ENCODE peak calls at places on chromosomes 7 and 10, in seven cellular contexts. P is neural crest cell, Z is lower leg skin, C is AG04450, O is IMR-90, H is astrocyte, I is astrocyte of the spinal cord. G is an unnamed sample.

GRCh38 chr7:154743211-154743610 is 259.7 kb downstream of the PAXIP1 start:
- DNase-seq in P (no peak), Z (peak), O (no peak), H (no peak), I (no peak), C (no peak), G (no peak)

GRCh38 chr10:71209324-71210030 is 2.9 kb upstream of the UNC5B start:
- DNase-seq in P (no peak), C (no peak), H (no peak), I (no peak), Z (peak), O (no peak), G (no peak)

GRCh38 chr10:70931168-70931805 is 42.9 kb upstream of the PCBD1 start:
- DNase-seq in O (peak), I (peak), Z (no peak), H (peak), C (no peak), P (no peak), G (no peak)

GRCh38 chr7:149316606-149317005 is 54.6 kb downstream of the ZNF783 start:
- DNase-seq in I (no peak), H (no peak), C (no peak), Z (no peak), O (no peak), P (no peak), G (no peak)

GRCh38 chr10:101041252-101041761 is 10.3 kb downstream of the SFXN3 start:
- DNase-seq in Z (peak), H (peak), C (peak), I (peak), P (peak), O (peak), G (peak)

GRCh38 chr10:61138728-61139127 is 194.7 kb upstream of the RHOBTB1 start:
- DNase-seq in H (no peak), P (no peak), Z (no peak), C (no peak), I (no peak), O (no peak), G (no peak)

GRCh38 chr10:30639946-30640786 is 10.6 kb upstream of the LYZL2 start:
- DNase-seq in I (peak), C (peak), O (peak), H (peak), Z (no peak), P (no peak), G (no peak)

GRCh38 chr7:77532247-77532646 is 4.8 kb upstream of the PTPN12 start:
- DNase-seq in I (no peak), P (no peak), O (no peak), H (no peak), C (no peak), Z (no peak), G (no peak)

GRCh38 chr7:96034940-96035727 is 262.8 kb downstream of the DYNC1I1 start:
- DNase-seq in C (no peak), I (no peak), P (no peak), O (no peak), H (no peak), Z (no peak), G (no peak)

GRCh38 chr7:81159402-81159801 is 240.6 kb upstream of the SEMA3C start:
- DNase-seq in P (no peak), O (peak), Z (no peak), C (no peak), I (peak), H (peak), G (no peak)

GRCh38 chr7:155201325-155202087 is 96.2 kb upstream of the INSIG1 start:
- DNase-seq in P (no peak), I (no peak), H (no peak), C (no peak), O (no peak), Z (peak), G (no peak)

GRCh38 chr7:108380527-108380926 is 75.7 kb downstream of the NRCAM start:
- DNase-seq in Z (no peak), O (no peak), C (no peak), P (no peak), I (no peak), H (no peak), G (no peak)
- TF ChIP-seq CTCF in Z (no peak), O (no peak), C (no peak), P (no peak), I (no peak), H (no peak), G (no peak)

GRCh38 chr7:57381581-57381980 is 68.4 kb upstream of the ZNF716 start:
- DNase-seq in Z (no peak), P (no peak), I (no peak), O (no peak), C (no peak), H (no peak), G (no peak)
- TF ChIP-seq CTCF in Z (no peak), P (no peak), I (no peak), O (no peak), C (no peak), H (no peak), G (no peak)

DNA sequence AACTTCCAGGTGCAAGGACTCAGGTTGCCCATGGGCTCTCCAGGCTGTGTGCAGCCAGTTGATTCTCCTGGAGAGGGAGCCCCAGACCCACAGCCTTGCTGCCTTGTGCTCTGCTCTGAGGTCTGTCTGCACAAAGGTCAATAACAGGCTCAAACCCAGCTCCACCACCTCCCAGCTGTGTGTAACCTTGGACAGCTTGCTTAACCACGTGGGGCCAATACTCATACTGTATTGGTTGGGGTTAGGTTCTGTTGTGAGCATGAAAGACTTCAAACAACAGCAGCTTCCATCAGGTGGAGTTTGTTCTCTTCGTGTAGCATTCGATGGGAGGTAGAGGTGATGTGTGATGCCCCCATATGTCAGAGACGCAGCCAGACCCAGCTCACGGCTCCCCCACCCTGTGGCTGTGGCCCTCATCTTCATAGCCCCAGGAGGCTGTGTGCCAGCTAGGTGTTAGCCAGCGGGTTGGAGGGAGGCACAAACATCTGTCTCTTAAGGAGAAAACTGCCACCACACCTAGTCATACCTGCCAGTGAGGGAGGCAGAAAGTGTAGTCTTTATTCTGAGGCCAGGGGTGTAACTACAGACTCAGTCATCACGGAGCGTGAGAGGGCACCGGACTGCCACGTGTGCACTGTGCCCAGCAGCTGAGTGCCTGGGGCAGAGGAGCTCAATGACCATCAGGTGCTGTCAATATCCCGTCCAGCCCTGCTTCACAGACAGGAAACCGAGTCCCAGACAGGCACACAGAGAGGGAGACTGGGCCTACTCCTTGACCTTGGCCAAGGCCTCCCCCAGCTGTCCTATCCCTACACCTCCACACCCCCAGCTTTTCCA is 8.0 kb upstream of the POLD2 start:
- DNase-seq in Z (no peak), O (no peak), C (no peak), H (no peak), P (no peak), I (no peak), G (no peak)
- TF ChIP-seq CTCF in Z (no peak), O (peak), C (peak), H (no peak), P (peak), I (peak), G (no peak)

GRCh38 chr10:79084012-79084971 is 15.5 kb downstream of the ZMIZ1 start:
- DNase-seq in Z (peak), P (peak), O (peak), C (no peak), H (peak), I (peak), G (no peak)
- TF ChIP-seq CTCF in Z (no peak), P (no peak), O (no peak), C (no peak), H (no peak), I (no peak), G (no peak)

DNA sequence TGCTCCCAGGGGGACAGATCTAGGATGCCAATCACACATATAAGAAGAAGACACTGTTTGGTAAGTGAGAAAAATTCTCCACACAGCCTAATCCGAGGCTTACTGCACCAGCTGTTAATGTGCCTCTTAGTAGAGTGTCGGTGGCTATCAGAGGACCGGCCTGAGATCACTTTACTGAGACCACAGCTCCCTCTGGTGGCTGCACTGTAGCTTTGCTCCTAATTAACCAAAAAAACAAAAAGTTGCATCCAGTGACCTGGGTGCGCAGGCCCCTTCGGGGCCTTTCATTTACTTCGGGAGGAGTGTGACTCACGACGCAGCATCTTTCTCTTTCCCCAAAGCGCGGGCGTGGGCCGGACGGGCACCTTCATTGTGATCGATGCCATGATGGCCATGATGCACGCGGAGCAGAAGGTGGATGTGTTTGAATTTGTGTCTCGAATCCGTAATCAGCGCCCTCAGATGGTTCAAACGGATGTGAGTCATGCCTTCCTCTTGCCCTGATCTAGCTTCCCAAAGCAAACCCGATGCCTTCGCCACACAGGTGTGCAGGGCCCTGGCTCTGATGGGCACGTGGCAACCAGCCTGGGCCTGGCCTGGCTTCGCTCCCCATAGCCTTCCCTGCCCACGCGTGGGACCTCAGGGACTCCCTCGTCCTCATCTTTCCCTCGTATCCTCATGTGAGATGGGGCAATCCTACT is 56.7 kb downstream of the MKI67 start:
- DNase-seq in H (peak), O (peak), Z (peak), C (peak), I (peak), P (peak), G (peak)
- TF ChIP-seq CTCF in H (peak), O (peak), Z (peak), C (peak), I (peak), P (peak), G (no peak)